ENCODE peak calls at places on chromosomes 12 and 14, in six cellular contexts. P, C, V, G, M and U are unnamed samples.

GRCh38 chr14:23638414-23639047 is 2.4 kb downstream of the DHRS2 start:
- DNase-seq in P (no peak), V (no peak), M (no peak), C (no peak), G (no peak), U (peak)

GRCh38 chr12:90299121-90299520 is 590.5 kb upstream of the ATP2B1 start:
- DNase-seq in V (no peak), M (no peak), G (no peak), P (no peak), C (no peak), U (no peak)

GRCh38 chr12:94761559-94761958 is 111.2 kb upstream of the TMCC3 start:
- DNase-seq in C (no peak), M (no peak), V (no peak), G (no peak), P (no peak), U (no peak)

GRCh38 chr14:24434676-24435075 is 4.9 kb downstream of the KHNYN start:
- DNase-seq in C (no peak), V (no peak), M (no peak), P (no peak), G (no peak), U (no peak)

GRCh38 chr14:36019126-36019525 is 157.4 kb downstream of the PTCSC3 start:
- DNase-seq in C (no peak), P (no peak), M (no peak), V (no peak), G (no peak), U (no peak)

GRCh38 chr14:95507701-95508103 is 8.7 kb downstream of the SYNE3 start:
- DNase-seq in G (no peak), P (no peak), V (no peak), C (peak), M (no peak), U (peak)

GRCh38 chr12:132766380-132767085 is 4.9 kb upstream of the ANKLE2 start:
- DNase-seq in P (no peak), C (peak), M (peak), V (peak), G (peak), U (peak)

GRCh38 chr14:103121846-103122577 is 1.2 kb upstream of the TNFAIP2 start:
- DNase-seq in C (peak), M (peak), P (peak), G (peak), V (peak), U (peak)

GRCh38 chr14:102592969-102593840 is 756 bp downstream of the RCOR1 start:
- DNase-seq in V (peak), P (peak), M (peak), C (peak), G (peak), U (peak)

GRCh38 chr12:109554761-109555160 is 18.5 kb downstream of the MMAB start:
- DNase-seq in V (no peak), G (no peak), P (no peak), C (no peak), M (no peak), U (no peak)

GRCh38 chr12:16531623-16532022 is 74.3 kb downstream of the LMO3 start:
- DNase-seq in C (peak), M (no peak), V (no peak), G (peak), P (peak), U (peak)

GRCh38 chr14:49959822-49960408 is 67.0 kb downstream of the ARF6 start:
- DNase-seq in G (peak), M (no peak), C (no peak), P (no peak), V (no peak), U (peak)

GRCh38 chr12:64672925-64673409 is 62.7 kb downstream of the RASSF3 start:
- DNase-seq in C (peak), G (peak), P (no peak), V (peak), M (no peak), U (peak)

GRCh38 chr12:46153267-46153872 is 115.5 kb downstream of the SLC38A1 start:
- DNase-seq in G (no peak), V (no peak), P (no peak), C (no peak), M (no peak), U (no peak)

GRCh38 chr12:89353188-89353822 is 1.0 kb upstream of the DUSP6 start:
- DNase-seq in V (peak), G (peak), C (peak), P (peak), M (peak), U (peak)

GRCh38 chr14:41785696-41786095 is 179.0 kb downstream of the LRFN5 start:
- DNase-seq in P (no peak), C (no peak), G (no peak), V (no peak), M (no peak), U (no peak)

GRCh38 chr14:32077081-32078029 is at the start of gene ARHGAP5:
- DNase-seq in C (peak), G (peak), P (no peak), V (no peak), M (peak), U (peak)

GRCh38 chr14:74532246-74532645 is 38.7 kb downstream of the ISCA2 start:
- DNase-seq in G (no peak), P (no peak), C (no peak), V (no peak), M (no peak), U (no peak)

GRCh38 chr12:122088181-122088810 is 9.7 kb downstream of the MLXIP start:
- DNase-seq in G (no peak), V (no peak), M (no peak), C (no peak), P (no peak), U (no peak)

GRCh38 chr14:22508662-22509035 is 80.4 kb downstream of the DAD1 start:
- DNase-seq in C (no peak), V (no peak), G (no peak), P (no peak), M (no peak), U (no peak)

GRCh38 chr14:22506778-22507351 is 82.2 kb downstream of the DAD1 start:
- DNase-seq in P (no peak), C (no peak), M (no peak), V (no peak), G (no peak), U (no peak)

GRCh38 chr14:22509036-22509709 is 79.9 kb downstream of the DAD1 start:
- DNase-seq in M (no peak), C (no peak), V (no peak), G (no peak), P (no peak), U (no peak)

GRCh38 chr14:22509751-22510300 is 79.2 kb downstream of the DAD1 start:
- DNase-seq in G (no peak), M (no peak), C (no peak), V (no peak), P (no peak), U (no peak)

GRCh38 chr14:22508150-22508457 is 80.9 kb downstream of the DAD1 start:
- DNase-seq in C (no peak), G (no peak), M (no peak), V (no peak), P (no peak), U (no peak)
- H3K4me3 ChIP-seq in C (no peak), G (no peak), M (no peak), V (no peak), P (no peak), U (no peak)

GRCh38 chr14:68547305-68548193 is 245.3 kb downstream of the ZFP36L1 start:
- DNase-seq in M (peak), V (peak), P (peak), G (peak), C (peak), U (no peak)
- TF ChIP-seq POLR2A in M (no peak), V (no peak), P (no peak), G (no peak), C (no peak), U (no peak)

GRCh38 chr14:91870001-91870400 is 2.7 kb upstream of the TC2N start:
- DNase-seq in V (no peak), G (peak), M (no peak), P (no peak), C (no peak), U (no peak)

GRCh38 chr14:91866061-91866460 is 1.3 kb downstream of the TC2N start:
- DNase-seq in M (no peak), P (no peak), G (no peak), C (no peak), V (no peak), U (no peak)

GRCh38 chr14:91867316-91867988 is at the start of gene TC2N:
- DNase-seq in C (no peak), M (no peak), P (no peak), G (no peak), V (no peak), U (no peak)

GRCh38 chr14:91869556-91869955 is 2.2 kb upstream of the TC2N start:
- DNase-seq in M (no peak), G (no peak), C (no peak), P (no peak), V (no peak), U (no peak)

DNA sequence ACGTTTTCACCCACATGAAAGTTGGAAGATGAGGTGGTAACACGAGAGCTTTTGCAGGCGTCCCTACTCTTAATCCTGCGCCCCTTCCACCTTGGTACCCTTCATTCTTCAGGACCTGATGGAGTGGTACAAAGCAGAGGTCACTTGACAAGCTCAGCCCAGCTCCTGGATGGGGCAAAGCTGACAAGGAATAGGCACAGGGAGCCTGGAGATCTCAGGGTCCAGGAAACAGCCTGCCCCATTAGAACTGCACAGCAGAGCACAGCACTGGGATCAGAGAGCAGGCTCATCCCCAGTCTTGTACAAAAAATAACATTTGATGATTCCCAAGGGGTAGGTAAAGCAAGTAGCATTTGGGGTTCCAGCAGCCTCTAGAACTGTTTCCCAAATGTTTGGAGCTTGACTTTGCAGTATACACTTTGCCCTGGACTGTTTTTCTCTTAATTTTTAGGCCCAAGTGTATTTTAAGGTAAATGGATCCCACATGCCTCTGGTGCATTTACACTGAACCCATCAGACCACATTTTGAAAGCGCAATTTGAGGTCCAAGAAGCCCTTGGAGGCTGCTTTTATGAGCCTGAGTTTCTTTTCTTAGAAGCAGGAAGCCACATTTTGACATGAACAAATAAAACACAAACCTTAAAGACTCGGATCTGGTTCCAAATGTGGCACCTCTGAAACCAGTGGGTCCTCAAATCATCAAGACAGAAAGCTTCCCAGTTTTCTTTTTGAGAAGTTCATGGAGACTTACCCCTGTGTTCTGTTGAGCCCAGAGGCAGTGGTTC is 633 bp downstream of the TC2N start:
- DNase-seq in P (no peak), M (no peak), G (no peak), C (no peak), V (no peak), U (no peak)
- H3K4me3 ChIP-seq in P (peak), M (no peak), G (no peak), C (peak), V (no peak), U (no peak)

GRCh38 chr12:121015825-121016766 is at the start of gene C12orf43:
- DNase-seq in G (peak), C (peak), M (peak), V (peak), P (peak), U (peak)
- TF ChIP-seq POLR2A in G (no peak), C (no peak), M (no peak), V (no peak), P (peak), U (peak)

GRCh38 chr12:71662861-71663560 is 637 bp downstream of the ZFC3H1 start:
- DNase-seq in G (peak), V (peak), C (peak), P (peak), M (peak), U (peak)

GRCh38 chr12:71663561-71664410 is at the start of the genes THAP2 and ZFC3H1:
- DNase-seq in G (peak), C (peak), M (peak), P (peak), V (peak), U (peak)

GRCh38 chr12:71664411-71665108 is 459 bp downstream of the THAP2 start:
- DNase-seq in C (no peak), P (no peak), M (no peak), G (no peak), V (no peak), U (no peak)

GRCh38 chr12:71665109-71665476 is 992 bp downstream of the THAP2 start:
- DNase-seq in C (peak), G (no peak), P (no peak), V (no peak), M (no peak), U (peak)

DNA sequence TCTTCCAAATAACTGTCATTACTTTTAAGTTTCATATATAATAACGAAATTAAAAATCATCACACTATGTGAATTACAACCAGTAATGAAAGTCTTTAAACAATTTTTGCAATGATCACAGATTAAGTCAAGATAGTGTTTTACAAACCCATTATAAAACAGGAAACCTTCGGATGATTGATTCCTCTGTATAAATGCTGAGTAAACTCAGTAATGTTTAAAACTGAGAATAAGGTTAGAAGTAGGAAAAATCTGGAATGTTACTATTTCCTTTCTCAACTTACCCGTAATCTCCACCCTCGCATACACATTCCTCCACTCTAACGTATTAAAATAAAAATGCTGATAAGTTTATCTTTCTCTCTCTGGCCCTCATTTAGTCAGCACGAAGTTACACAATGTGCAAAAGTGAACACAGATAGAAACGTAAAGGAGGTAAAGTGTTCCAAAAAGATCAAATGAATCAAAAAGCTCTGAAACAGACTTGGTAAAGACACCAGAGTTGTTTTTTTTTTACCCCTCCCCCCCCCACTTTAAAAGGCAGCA is 1.6 kb downstream of the ZFC3H1 start:
- DNase-seq in P (no peak), V (no peak), C (no peak), M (no peak), G (no peak), U (no peak)
- H3K4me3 ChIP-seq in P (peak), V (peak), C (peak), M (peak), G (peak), U (peak)

DNA sequence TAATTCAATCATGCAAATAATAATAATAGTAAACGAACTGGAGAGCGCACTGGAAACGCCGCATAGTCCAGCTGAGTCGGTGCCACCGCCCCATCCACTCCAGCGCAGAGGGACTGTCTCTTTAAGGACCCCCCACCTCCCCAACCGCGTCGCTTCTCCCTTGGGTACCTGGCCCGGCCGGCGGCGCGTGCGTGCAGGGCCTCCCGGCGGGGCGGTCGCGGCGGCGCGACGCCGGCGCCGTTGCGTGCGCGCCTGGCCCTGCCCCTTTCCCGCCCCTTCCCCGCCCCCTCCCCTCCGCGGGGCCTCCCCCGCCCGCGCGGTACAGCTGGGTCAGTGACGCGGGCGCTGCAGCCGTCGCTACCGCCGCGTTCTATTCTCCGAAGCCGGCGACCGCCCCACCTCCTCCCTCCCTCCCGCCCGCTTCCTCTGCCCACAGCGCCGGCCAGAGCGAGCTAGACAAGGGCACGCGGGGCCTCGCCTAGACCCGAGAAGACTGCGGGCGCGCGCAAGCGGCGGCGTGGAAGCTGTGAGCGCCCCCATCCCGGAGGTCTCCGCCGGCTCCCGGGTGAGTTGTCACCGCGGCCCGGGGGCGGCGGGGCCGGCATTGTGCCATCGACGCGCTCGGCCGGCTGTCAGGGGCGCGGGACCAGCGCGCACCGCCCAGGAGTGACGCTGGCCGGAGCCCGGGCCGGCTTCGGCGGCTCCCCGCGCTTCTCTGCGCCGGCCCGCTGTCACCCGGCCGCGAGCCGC is at the start of gene SUSD6:
- DNase-seq in C (peak), G (peak), P (peak), V (peak), M (peak), U (peak)
- TF ChIP-seq POLR2A in C (no peak), G (peak), P (peak), V (no peak), M (no peak), U (peak)

GRCh38 chr14:65704412-65704811 is 291.9 kb downstream of the FUT8 start:
- DNase-seq in P (no peak), C (no peak), G (no peak), M (no peak), V (no peak), U (no peak)
- H3K4me3 ChIP-seq in P (no peak), C (no peak), G (no peak), M (no peak), V (no peak), U (no peak)